ENCODE peak calls at places on chromosomes 1 and 21, in four cellular contexts. W is stimulated activated CD8-positive, alpha-beta memory T cell treated with anti-CD3 and anti-CD28 coated beads, Interleukin-4, amount 100 ng/mL, for 1 hour; U is ACHN; Y is effector CD4-positive, alpha-beta T cell. A is an unnamed sample.

GRCh38 chr1:23191199-23191598 is 22.5 kb upstream of the LUZP1 start:
- DNase-seq in W (no peak), U (no peak), Y (no peak), A (no peak)

GRCh38 chr1:165898837-165899236 is 71.4 kb downstream of the UCK2 start:
- DNase-seq in W (no peak), U (peak), Y (no peak), A (no peak)

GRCh38 chr1:116326486-116326885 is 46.6 kb upstream of the ATP1A1 start:
- DNase-seq in W (no peak), U (no peak), Y (no peak), A (peak)

GRCh38 chr1:4086085-4086850 is 186.2 kb upstream of the C1orf174 start:
- DNase-seq in W (no peak), U (no peak), Y (no peak), A (no peak)

GRCh38 chr1:117048431-117049133 is 11.5 kb upstream of the TTF2 start:
- DNase-seq in W (no peak), U (no peak), Y (no peak), A (no peak)

GRCh38 chr1:92924501-92924900 is 36.8 kb downstream of the DIPK1A start:
- DNase-seq in W (no peak), U (no peak), Y (no peak), A (no peak)

GRCh38 chr21:23963454-23963853 is 1643.8 kb downstream of the MRPL39 start:
- DNase-seq in W (no peak), U (no peak), Y (no peak), A (peak)

GRCh38 chr1:201593200-201593828 is 54.4 kb downstream of the NAV1 start:
- DNase-seq in W (no peak), U (no peak), Y (no peak), A (no peak)

GRCh38 chr1:20158358-20159070 is 19.4 kb downstream of the PLA2G2F start:
- DNase-seq in W (no peak), U (no peak), Y (no peak), A (no peak)

A was measured in NCI-H345.